ENCODE peak calls at places on chromosomes 7 and 10, in eight cellular contexts. E is IMR-90; L is left ventricle myocardium inferior; Y is EH; S is GM12891; P is Panc1; J is CD8-positive, alpha-beta T cell; B is stimulated activated CD4-positive, alpha-beta T cell treated with anti-CD3 and anti-CD28 coated beads, TNF-alpha, amount 100 ng/mL, for 24 hours. C is an unnamed sample.

GRCh38 chr7:158568974-158569857 is 18.4 kb downstream of the PTPRN2 start:
- DNase-seq in L (no peak), P (no peak), Y (no peak), B (no peak), J (no peak), S (no peak), E (no peak), C (no peak)

GRCh38 chr7:132381742-132382472 is 194.4 kb downstream of the PLXNA4 start:
- DNase-seq in Y (no peak), B (no peak), L (no peak), P (no peak), E (no peak), S (no peak), J (no peak), C (no peak)

GRCh38 chr7:21902240-21902639 is 43.5 kb downstream of the CDCA7L start:
- DNase-seq in Y (peak), E (peak), B (no peak), J (no peak), P (no peak), S (no peak), L (no peak), C (no peak)

GRCh38 chr7:106768324-106768751 is 96.7 kb upstream of the PIK3CG start:
- DNase-seq in E (no peak), B (no peak), P (no peak), J (no peak), Y (no peak), S (no peak), L (no peak), C (no peak)

GRCh38 chr10:95501203-95502094 is 59.7 kb downstream of the SORBS1 start:
- DNase-seq in J (no peak), L (no peak), Y (no peak), B (no peak), E (no peak), P (no peak), S (no peak), C (no peak)

GRCh38 chr7:114426380-114426779 is 11.8 kb downstream of the FOXP2 start:
- DNase-seq in L (no peak), B (no peak), E (no peak), P (no peak), Y (no peak), S (no peak), J (no peak), C (no peak)

GRCh38 chr7:2639994-2640830 is 8.4 kb downstream of the TTYH3 start:
- DNase-seq in B (no peak), J (no peak), P (no peak), S (no peak), Y (no peak), L (no peak), E (no peak), C (no peak)

GRCh38 chr7:123622660-123623386 is 21.2 kb downstream of the ASB15 start:
- DNase-seq in E (no peak), S (no peak), B (no peak), J (no peak), P (no peak), L (no peak), Y (no peak), C (no peak)

GRCh38 chr7:38775503-38775902 is 133.5 kb downstream of the VPS41 start:
- DNase-seq in Y (no peak), E (no peak), J (no peak), P (no peak), S (no peak), B (no peak), L (no peak), C (no peak)

GRCh38 chr10:124632064-124632531 is 112.1 kb downstream of the FAM53B start:
- DNase-seq in L (peak), S (no peak), Y (no peak), P (no peak), J (no peak), B (no peak), E (no peak), C (peak)

GRCh38 chr10:101619983-101620382 is 31.9 kb downstream of the DPCD start:
- DNase-seq in B (no peak), P (no peak), E (no peak), J (no peak), L (no peak), S (no peak), Y (no peak), C (no peak)

GRCh38 chr7:43112088-43112940 is at the start of gene HECW1:
- DNase-seq in L (no peak), B (no peak), Y (no peak), P (no peak), S (no peak), J (no peak), E (no peak), C (peak)

GRCh38 chr7:29957521-29957920 is 32.1 kb downstream of the SCRN1 start:
- DNase-seq in Y (no peak), S (no peak), P (no peak), L (no peak), J (no peak), E (no peak), B (no peak), C (no peak)

GRCh38 chr7:135774284-135774683 is 25.7 kb upstream of the FAM180A start:
- DNase-seq in S (no peak), P (peak), Y (peak), L (no peak), J (no peak), E (peak), B (no peak), C (no peak)

GRCh38 chr10:30737931-30738391 is 108.4 kb upstream of the LYZL2 start:
- DNase-seq in L (no peak), P (no peak), E (no peak), S (no peak), Y (no peak), J (no peak), B (no peak), C (no peak)

GRCh38 chr10:78768041-78768569 is 300.7 kb upstream of the ZMIZ1 start:
- DNase-seq in Y (peak), B (no peak), E (no peak), S (no peak), L (no peak), P (no peak), J (no peak), C (no peak)

GRCh38 chr7:70040971-70041766 is 442.9 kb downstream of the AUTS2 start:
- DNase-seq in B (no peak), J (no peak), Y (no peak), P (no peak), E (no peak), L (no peak), S (no peak), C (no peak)

GRCh38 chr10:61733358-61733940 is 70.7 kb downstream of the CABCOCO1 start:
- DNase-seq in E (peak), L (no peak), Y (peak), J (no peak), P (peak), S (no peak), B (no peak), C (no peak)

GRCh38 chr7:128398841-128399135 is 11.0 kb downstream of the IMPDH1 start:
- DNase-seq in S (no peak), J (no peak), Y (no peak), B (no peak), E (no peak), L (no peak), P (no peak), C (no peak)

GRCh38 chr10:47264797-47265281 is 35.2 kb upstream of the GDF10 start:
- DNase-seq in J (peak), P (no peak), Y (no peak), B (peak), E (no peak), L (no peak), S (no peak), C (no peak)

GRCh38 chr10:71302874-71303568 is 16.0 kb upstream of the SLC29A3 start:
- DNase-seq in L (no peak), E (peak), J (no peak), B (no peak), Y (peak), S (peak), P (peak), C (no peak)

GRCh38 chr7:14286036-14286435 is 296.6 kb upstream of the ETV1 start:
- DNase-seq in B (no peak), Y (no peak), E (no peak), P (no peak), J (no peak), S (no peak), L (no peak), C (no peak)

GRCh38 chr10:1211844-1212570 is 155.8 kb downstream of the WDR37 start:
- DNase-seq in P (no peak), E (no peak), Y (no peak), B (no peak), L (no peak), S (no peak), J (no peak), C (no peak)

GRCh38 chr7:119918185-119918584 is 354.8 kb upstream of the KCND2 start:
- DNase-seq in Y (no peak), E (no peak), J (no peak), L (no peak), P (no peak), S (no peak), B (no peak), C (no peak)

GRCh38 chr7:82726038-82726800 is 282.6 kb upstream of the CACNA2D1 start:
- DNase-seq in J (no peak), S (no peak), B (no peak), E (no peak), L (no peak), P (no peak), Y (no peak), C (no peak)

GRCh38 chr7:21903074-21903786 is 42.5 kb downstream of the CDCA7L start:
- DNase-seq in L (no peak), B (no peak), Y (no peak), E (no peak), S (no peak), P (no peak), J (no peak), C (no peak)

GRCh38 chr10:122849900-122850605 is 4.4 kb upstream of the CUZD1 start:
- DNase-seq in B (no peak), E (peak), J (no peak), L (no peak), Y (no peak), S (no peak), P (no peak), C (no peak)